ENCODE peak calls at places on chromosomes 2 and 18, in ten cellular contexts. One of them, this sample, is unnamed.

GRCh38 chr2:126882181-126882580 is 16.5 kb upstream of the TEX51 start:
- DNase-seq in GDM1: no peak
- DNase-seq in ELR: no peak
- DNase-seq in DMS153: no peak
- DNase-seq in SK-MEL-5: no peak
- DNase-seq in germinal center: no peak
- DNase-seq in NCI-H1105: no peak
- DNase-seq in CD8-positive, alpha-beta memory T cell: no peak
- DNase-seq in fibroblast of pulmonary artery: no peak
- DNase-seq in psoas muscle: no peak
- DNase-seq in this sample: no peak

GRCh38 chr2:86038291-86039081 is 67.2 kb downstream of the POLR1A start:
- DNase-seq in GDM1: peak
- DNase-seq in ELR: peak
- DNase-seq in DMS153: no peak
- DNase-seq in SK-MEL-5: peak
- DNase-seq in germinal center: no peak
- DNase-seq in NCI-H1105: no peak
- DNase-seq in CD8-positive, alpha-beta memory T cell: peak
- DNase-seq in fibroblast of pulmonary artery: no peak
- DNase-seq in psoas muscle: no peak
- DNase-seq in this sample: no peak

GRCh38 chr2:112767693-112768380 is 3.4 kb upstream of the CKAP2L start:
- DNase-seq in GDM1: no peak
- DNase-seq in ELR: peak
- DNase-seq in DMS153: no peak
- DNase-seq in SK-MEL-5: no peak
- DNase-seq in germinal center: no peak
- DNase-seq in NCI-H1105: no peak
- DNase-seq in CD8-positive, alpha-beta memory T cell: no peak
- DNase-seq in fibroblast of pulmonary artery: no peak
- DNase-seq in psoas muscle: no peak
- DNase-seq in this sample: no peak

GRCh38 chr2:219126555-219126954 is 34.1 kb downstream of the NHEJ1 start:
- DNase-seq in GDM1: no peak
- DNase-seq in ELR: no peak
- DNase-seq in DMS153: no peak
- DNase-seq in SK-MEL-5: no peak
- DNase-seq in germinal center: no peak
- DNase-seq in NCI-H1105: no peak
- DNase-seq in CD8-positive, alpha-beta memory T cell: no peak
- DNase-seq in fibroblast of pulmonary artery: peak
- DNase-seq in psoas muscle: no peak
- DNase-seq in this sample: no peak

GRCh38 chr18:26480897-26481795 is 67.2 kb downstream of the KCTD1 start:
- DNase-seq in GDM1: no peak
- DNase-seq in ELR: peak
- DNase-seq in DMS153: no peak
- DNase-seq in SK-MEL-5: peak
- DNase-seq in germinal center: no peak
- DNase-seq in NCI-H1105: no peak
- DNase-seq in CD8-positive, alpha-beta memory T cell: no peak
- DNase-seq in fibroblast of pulmonary artery: peak
- DNase-seq in psoas muscle: no peak
- DNase-seq in this sample: no peak

GRCh38 chr2:144679942-144680341 is 160.0 kb upstream of the ZEB2 start:
- DNase-seq in GDM1: no peak
- DNase-seq in ELR: no peak
- DNase-seq in DMS153: peak
- DNase-seq in SK-MEL-5: no peak
- DNase-seq in germinal center: peak
- DNase-seq in NCI-H1105: peak
- DNase-seq in CD8-positive, alpha-beta memory T cell: no peak
- DNase-seq in fibroblast of pulmonary artery: no peak
- DNase-seq in psoas muscle: no peak
- DNase-seq in this sample: no peak

GRCh38 chr2:134295441-134295840 is 41.6 kb downstream of the MGAT5 start:
- DNase-seq in GDM1: no peak
- DNase-seq in ELR: peak
- DNase-seq in DMS153: no peak
- DNase-seq in SK-MEL-5: no peak
- DNase-seq in germinal center: no peak
- DNase-seq in NCI-H1105: no peak
- DNase-seq in CD8-positive, alpha-beta memory T cell: no peak
- DNase-seq in fibroblast of pulmonary artery: no peak
- DNase-seq in psoas muscle: no peak
- DNase-seq in this sample: no peak

GRCh38 chr2:73877071-73877802 is 15.6 kb upstream of the ACTG2 start:
- DNase-seq in GDM1: no peak
- DNase-seq in ELR: no peak
- DNase-seq in DMS153: peak
- DNase-seq in SK-MEL-5: no peak
- DNase-seq in germinal center: no peak
- DNase-seq in NCI-H1105: no peak
- DNase-seq in CD8-positive, alpha-beta memory T cell: no peak
- DNase-seq in fibroblast of pulmonary artery: no peak
- DNase-seq in psoas muscle: no peak
- DNase-seq in this sample: no peak

GRCh38 chr2:205680067-205680466 is 2.2 kb upstream of the NRP2 start:
- DNase-seq in GDM1: no peak
- DNase-seq in ELR: peak
- DNase-seq in DMS153: peak
- DNase-seq in SK-MEL-5: peak
- DNase-seq in germinal center: peak
- DNase-seq in NCI-H1105: peak
- DNase-seq in CD8-positive, alpha-beta memory T cell: no peak
- DNase-seq in fibroblast of pulmonary artery: peak
- DNase-seq in psoas muscle: no peak
- DNase-seq in this sample: peak

GRCh38 chr2:98446850-98447249 is 2.2 kb downstream of the INPP4A start:
- DNase-seq in GDM1: no peak
- DNase-seq in ELR: no peak
- DNase-seq in DMS153: no peak
- DNase-seq in SK-MEL-5: no peak
- DNase-seq in germinal center: no peak
- DNase-seq in NCI-H1105: no peak
- DNase-seq in CD8-positive, alpha-beta memory T cell: no peak
- DNase-seq in fibroblast of pulmonary artery: no peak
- DNase-seq in psoas muscle: no peak
- DNase-seq in this sample: no peak

GRCh38 chr2:170715062-170715931 is at the start of gene SP5:
- DNase-seq in GDM1: no peak
- DNase-seq in ELR: peak
- DNase-seq in DMS153: peak
- DNase-seq in SK-MEL-5: no peak
- DNase-seq in germinal center: no peak
- DNase-seq in NCI-H1105: no peak
- DNase-seq in CD8-positive, alpha-beta memory T cell: no peak
- DNase-seq in fibroblast of pulmonary artery: peak
- DNase-seq in psoas muscle: peak
- DNase-seq in this sample: no peak

GRCh38 chr2:70442301-70443077 is 111.1 kb downstream of the TGFA start:
- DNase-seq in GDM1: no peak
- DNase-seq in ELR: peak
- DNase-seq in DMS153: no peak
- DNase-seq in SK-MEL-5: no peak
- DNase-seq in germinal center: no peak
- DNase-seq in NCI-H1105: no peak
- DNase-seq in CD8-positive, alpha-beta memory T cell: no peak
- DNase-seq in fibroblast of pulmonary artery: no peak
- DNase-seq in psoas muscle: no peak
- DNase-seq in this sample: no peak

GRCh38 chr2:20050712-20051517 is 513 bp downstream of the LAPTM4A start:
- DNase-seq in GDM1: no peak
- DNase-seq in ELR: peak
- DNase-seq in DMS153: no peak
- DNase-seq in SK-MEL-5: peak
- DNase-seq in germinal center: peak
- DNase-seq in NCI-H1105: peak
- DNase-seq in CD8-positive, alpha-beta memory T cell: no peak
- DNase-seq in fibroblast of pulmonary artery: peak
- DNase-seq in psoas muscle: peak
- DNase-seq in this sample: peak

GRCh38 chr18:11488175-11488574 is 121.2 kb upstream of the SLC35G4 start:
- DNase-seq in GDM1: no peak
- DNase-seq in ELR: peak
- DNase-seq in DMS153: no peak
- DNase-seq in SK-MEL-5: no peak
- DNase-seq in germinal center: no peak
- DNase-seq in NCI-H1105: no peak
- DNase-seq in CD8-positive, alpha-beta memory T cell: no peak
- DNase-seq in fibroblast of pulmonary artery: peak
- DNase-seq in psoas muscle: no peak
- DNase-seq in this sample: no peak

GRCh38 chr2:210537021-210537650 is 19.3 kb upstream of the CPS1 start:
- DNase-seq in GDM1: no peak
- DNase-seq in ELR: no peak
- DNase-seq in DMS153: no peak
- DNase-seq in SK-MEL-5: no peak
- DNase-seq in germinal center: no peak
- DNase-seq in NCI-H1105: no peak
- DNase-seq in CD8-positive, alpha-beta memory T cell: no peak
- DNase-seq in fibroblast of pulmonary artery: no peak
- DNase-seq in psoas muscle: no peak
- DNase-seq in this sample: no peak